ENCODE peak calls at places on chromosomes 3 and 15, in seven cellular contexts. Y is fibroblast of lung, P is pancreas, K is A549, M is PC-9, L is cardiac fibroblast, S is Peyer's patch. X is an unnamed sample.

GRCh38 chr3:58665410-58665809 is 1.2 kb downstream of the FAM3D start:
- DNase-seq in M (no peak), Y (no peak), L (no peak), S (peak; percentile 51), K (no peak), P (no peak), X (no peak)

GRCh38 chr3:160005004-160005403 is 16.4 kb downstream of the IL12A start:
- DNase-seq in K (no peak), Y (no peak), S (no peak), L (no peak), M (no peak), P (no peak), X (no peak)

GRCh38 chr3:137163241-137163916 is 205.6 kb downstream of the IL20RB start:
- DNase-seq in Y (no peak), S (no peak), P (no peak), K (no peak), M (no peak), L (no peak), X (no peak)

GRCh38 chr3:125087768-125088391 is 32.1 kb upstream of the HEG1 start:
- DNase-seq in Y (no peak), K (no peak), L (peak; percentile 54), S (no peak), M (no peak), P (no peak), X (no peak)

GRCh38 chr15:62914461-62915079 is 128.0 kb upstream of the TPM1 start:
- DNase-seq in M (no peak), L (no peak), S (no peak), P (no peak), Y (no peak), K (no peak), X (no peak)

GRCh38 chr3:70620367-70620766 is 307.9 kb upstream of the MDFIC2 start:
- DNase-seq in L (no peak), K (no peak), Y (no peak), M (no peak), P (no peak), S (no peak), X (no peak)

GRCh38 chr15:45863881-45864580 is 229.2 kb downstream of the SQOR start:
- DNase-seq in K (no peak), S (no peak), M (peak; percentile 72), L (no peak), P (no peak), Y (no peak), X (no peak)

GRCh38 chr3:27767000-27767399 is 44.9 kb upstream of the EOMES start:
- DNase-seq in S (no peak), P (no peak), Y (no peak), K (no peak), L (no peak), M (no peak), X (no peak)

GRCh38 chr3:52238193-52238760 is 681 bp downstream of the TWF2 start:
- DNase-seq in M (no peak), K (peak; percentile 20), P (no peak), Y (no peak), L (no peak), S (peak; percentile 48), X (no peak)

GRCh38 chr3:192816274-192816853 is 89.0 kb upstream of the FGF12 start:
- DNase-seq in P (no peak), K (peak; percentile 48), S (no peak), Y (peak; percentile 75), L (peak; percentile 77), M (peak; percentile 67), X (peak; percentile 50)

GRCh38 chr3:11534783-11535081 is 109.0 kb downstream of the VGLL4 start:
- DNase-seq in M (no peak), Y (no peak), P (no peak), K (no peak), L (no peak), S (no peak), X (no peak)

GRCh38 chr15:70201376-70201775 is 103.7 kb upstream of the TLE3 start:
- DNase-seq in Y (no peak), M (no peak), L (no peak), K (no peak), P (no peak), S (no peak), X (no peak)

GRCh38 chr3:72582211-72582878 is 265.9 kb downstream of the SHQ1 start:
- DNase-seq in Y (no peak), K (no peak), S (no peak), L (no peak), M (no peak), P (peak; percentile 55), X (no peak)

GRCh38 chr3:181868576-181868975 is 156.9 kb downstream of the SOX2 start:
- DNase-seq in Y (no peak), S (no peak), K (no peak), P (no peak), L (no peak), M (peak; percentile 40), X (no peak)
- TF ChIP-seq CTCF in Y (no peak), S (no peak), K (no peak), P (no peak), L (no peak), M (no peak), X (no peak)

GRCh38 chr15:75149911-75150709 is 51.6 kb upstream of the C15orf39 start:
- DNase-seq in L (peak; percentile 52), K (peak; percentile 79), Y (peak; percentile 52), P (no peak), S (no peak), M (peak; percentile 79), X (peak; percentile 63)
- H3K4me3 ChIP-seq in L (no peak overlapping the region), K (no peak overlapping the region), Y (no peak overlapping the region), P (no peak overlapping the region), S (no peak overlapping the region), M (no peak overlapping the region), X (no peak overlapping the region)

GRCh38 chr15:51403072-51403878 is 61.8 kb downstream of the GLDN start:
- DNase-seq in P (no peak), Y (peak; percentile 66), L (peak; percentile 69), K (peak; percentile 59), S (no peak), M (no peak), X (no peak)
- TF ChIP-seq CTCF in P (no peak), Y (peak; percentile 58), L (peak; percentile 65), K (peak; percentile 63), S (no peak), M (peak; percentile 61), X (peak; percentile 65)

GRCh38 chr15:29675791-29676301 is 146.4 kb downstream of the TJP1 start:
- DNase-seq in P (no peak), S (no peak), M (no peak), K (no peak), L (no peak), Y (no peak), X (no peak)
- H3K4me3 ChIP-seq in P (peak overlapping the region; percentile 53), S (peak overlapping the region; percentile 64), M (no peak overlapping the region), K (peak overlapping the region; percentile 80), L (peak overlapping the region; percentile 49), Y (no peak overlapping the region), X (peak overlapping the region; percentile 57)

GRCh38 chr3:190864002-190864401 is 1.5 kb upstream of the GMNC start:
- DNase-seq in S (no peak), K (no peak), L (no peak), M (no peak), P (no peak), Y (no peak), X (no peak)

GRCh38 chr3:190862209-190863118 is at the start of gene GMNC:
- DNase-seq in M (peak; percentile 61), S (peak; percentile 83), P (peak; percentile 88), L (peak; percentile 61), Y (peak; percentile 62), K (peak; percentile 61), X (peak; percentile 7)

GRCh38 chr3:190863119-190863465 is 598 bp upstream of the GMNC start:
- DNase-seq in P (no peak), L (peak; percentile 5), Y (peak; percentile 2), S (no peak), K (no peak), M (no peak), X (no peak)

GRCh38 chr3:190865419-190865818 is 2.9 kb upstream of the GMNC start:
- DNase-seq in M (no peak), L (no peak), Y (no peak), S (no peak), K (no peak), P (no peak), X (no peak)

GRCh38 chr3:190865828-190866227 is 3.3 kb upstream of the GMNC start:
- DNase-seq in P (no peak), K (peak; percentile 11), M (no peak), Y (no peak), L (no peak), S (no peak), X (no peak)
- TF ChIP-seq CTCF in P (no peak), K (no peak), M (no peak), Y (no peak), L (peak; percentile 11), S (no peak), X (no peak)

DNA sequence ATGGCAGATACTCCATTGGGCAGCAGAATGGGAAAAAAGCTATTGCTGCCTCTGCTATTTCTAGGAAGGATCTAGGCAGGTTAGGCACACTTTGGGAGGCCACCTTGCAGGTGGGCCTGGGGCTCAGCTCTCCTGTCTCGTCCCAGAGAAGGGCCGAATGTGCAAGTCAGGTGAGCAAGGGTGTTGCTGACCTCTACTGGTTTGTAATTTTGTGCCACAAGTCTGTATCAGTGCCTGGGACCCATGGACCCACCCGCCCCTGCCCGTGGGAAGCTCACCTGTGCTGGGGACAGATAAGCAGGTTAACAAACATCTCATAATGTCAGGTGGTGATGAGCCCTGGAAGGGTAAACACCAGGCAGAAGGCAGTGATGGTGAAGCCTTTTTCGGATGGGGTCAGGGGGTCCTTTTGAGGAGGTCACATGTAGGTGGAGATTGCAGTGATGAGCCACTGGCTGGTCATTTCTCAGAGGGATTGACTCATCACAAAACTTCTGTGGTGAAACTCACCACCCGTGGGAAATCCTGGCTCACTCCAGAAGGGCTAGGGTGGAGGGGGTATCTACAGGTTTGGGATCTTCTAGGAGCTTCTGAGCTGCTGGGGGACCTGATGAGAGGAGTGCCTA is 161.3 kb downstream of the KLF13 start:
- DNase-seq in S (no peak), L (no peak), M (no peak), K (peak; percentile 29), Y (peak; percentile 37), P (no peak), X (no peak)
- H3K4me3 ChIP-seq in S (no peak overlapping the region), L (no peak overlapping the region), M (no peak overlapping the region), K (no peak overlapping the region), Y (peak overlapping the region; percentile 7), P (no peak overlapping the region), X (no peak overlapping the region)

GRCh38 chr3:146589899-146590508 is 15.1 kb downstream of the PLSCR5 start:
- DNase-seq in L (peak; percentile 70), P (no peak), Y (peak; percentile 72), M (no peak), S (no peak), K (peak; percentile 60), X (no peak)
- TF ChIP-seq CTCF in L (peak; percentile 43), P (peak; percentile 19), Y (peak; percentile 46), M (peak; percentile 64), S (no peak), K (peak; percentile 88), X (peak; percentile 46)

DNA sequence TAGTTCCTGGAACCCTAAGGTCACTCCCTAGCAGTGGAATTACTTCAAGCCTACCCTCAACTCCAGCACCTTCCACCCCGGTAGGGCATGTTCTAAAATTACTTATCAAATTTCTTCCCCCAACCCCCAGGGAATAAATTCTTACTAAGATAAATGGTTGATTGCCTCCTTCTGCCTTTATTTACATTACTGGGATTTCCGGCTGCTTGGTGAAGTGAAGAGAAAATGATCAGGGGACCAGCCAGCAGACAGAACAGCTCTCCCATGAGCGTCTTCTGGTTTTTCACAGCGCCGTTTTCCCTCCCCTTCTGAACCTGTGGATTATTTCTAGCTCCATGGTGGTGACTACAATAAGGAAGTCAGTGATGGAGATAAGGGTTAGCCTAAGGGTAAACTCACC is 521.5 kb upstream of the PPP2R3A start:
- DNase-seq in M (no peak), L (no peak), S (no peak), P (no peak), Y (no peak), K (no peak), X (no peak)
- H3K4me3 ChIP-seq in M (no peak overlapping the region), L (no peak overlapping the region), S (no peak overlapping the region), P (no peak overlapping the region), Y (no peak overlapping the region), K (no peak overlapping the region), X (no peak overlapping the region)

X was measured in HFF-Myc.